ENCODE peak calls at places on chromosome X, in five cellular contexts. O is lower leg skin; V is AG09309; U is activated T-helper 1 cell treated with anti-CD3 and anti-CD28 coated beads, Interleukin-2, amount 50 U/mL, for 16 hours; A is HS-5. J is an unnamed sample.

GRCh38 chrX:133042260-133042659 is 54.6 kb downstream of the USP26 start:
- DNase-seq in U (no peak), A (no peak), V (no peak), O (no peak), J (no peak)

GRCh38 chrX:111519215-111519614 is 7.8 kb downstream of the SERTM2 start:
- DNase-seq in A (no peak), O (no peak), U (no peak), V (no peak), J (no peak)

GRCh38 chrX:15384304-15384703 is at the start of gene VEGFD:
- DNase-seq in O (peak; percentile 13), A (no peak), V (no peak), U (no peak), J (no peak)

GRCh38 chrX:136525738-136526606 is 6.0 kb upstream of the VGLL1 start:
- DNase-seq in V (peak; percentile 68), A (peak; percentile 15), U (no peak), O (peak; percentile 23), J (no peak)

GRCh38 chrX:37685452-37686347 is at the start of gene XK:
- DNase-seq in U (peak; percentile 4), V (no peak), O (no peak), A (no peak), J (no peak)

GRCh38 chrX:34629572-34629971 is 27.5 kb downstream of the TMEM47 start:
- DNase-seq in U (no peak), V (peak; percentile 34), O (no peak), A (no peak), J (no peak)

GRCh38 chrX:79268788-79269187 is 98.3 kb downstream of the ITM2A start:
- DNase-seq in A (no peak), O (no peak), U (no peak), V (no peak), J (no peak)

GRCh38 chrX:1264556-1264955 is 4.1 kb upstream of the CSF2RA start:
- DNase-seq in A (no peak), V (no peak), O (no peak), U (no peak), J (no peak)

GRCh38 chrX:50680990-50681389 is 133.0 kb downstream of the SHROOM4 start:
- DNase-seq in O (no peak), U (no peak), V (no peak), A (no peak), J (no peak)

GRCh38 chrX:134971926-134972325 is 18.9 kb upstream of the SMIM10 start:
- DNase-seq in U (no peak), A (no peak), V (no peak), O (no peak), J (no peak)

GRCh38 chrX:12985336-12985735 is 10.4 kb downstream of the TMSB4X start:
- DNase-seq in V (no peak), U (no peak), O (no peak), A (no peak), J (no peak)

J was measured in GOT3.